ENCODE peak calls at places on chromosome 10, in four cellular contexts. I is IMR-90, F is body of pancreas, J is NB4. N is an unnamed sample.

GRCh38 chr10:20858292-20859124 is 38.6 kb downstream of the NEBL start:
- DNase-seq in I (peak; percentile 22), J (peak; percentile 22), F (no peak), N (peak; percentile 6)

GRCh38 chr10:43250625-43250924 is 16.3 kb downstream of the RASGEF1A start:
- DNase-seq in J (no peak), F (no peak), I (no peak), N (no peak)

GRCh38 chr10:122492955-122493597 is 31.7 kb downstream of the HTRA1 start:
- DNase-seq in I (peak; percentile 56), J (no peak), F (no peak), N (no peak)

GRCh38 chr10:32489158-32489557 is 43.2 kb downstream of the CCDC7 start:
- DNase-seq in I (no peak), F (no peak), J (no peak), N (no peak)

GRCh38 chr10:33377658-33378025 is 43.2 kb upstream of the NRP1 start:
- DNase-seq in F (no peak), I (peak; percentile 48), J (no peak), N (no peak)

GRCh38 chr10:60967854-60968484 is 24.0 kb upstream of the RHOBTB1 start:
- DNase-seq in I (no peak), F (no peak), J (peak; percentile 10), N (no peak)

GRCh38 chr10:101176577-101176976 is 45.5 kb downstream of the TLX1 start:
- DNase-seq in J (no peak), F (no peak), I (no peak), N (no peak)

GRCh38 chr10:58856508-58857240 is 319.8 kb upstream of the PHYHIPL start:
- DNase-seq in F (peak; percentile 51), I (peak; percentile 96), J (no peak), N (no peak)

GRCh38 chr10:43262902-43263466 is 3.9 kb downstream of the RASGEF1A start:
- DNase-seq in F (no peak), J (no peak), I (no peak), N (no peak)

GRCh38 chr10:106941297-106942034 is 223.0 kb downstream of the SORCS1 start:
- DNase-seq in J (no peak), I (no peak), F (peak; percentile 59), N (no peak)

GRCh38 chr10:49605177-49605938 is 4.8 kb upstream of the SLC18A3 start:
- DNase-seq in F (no peak), J (no peak), I (no peak), N (no peak)

DNA sequence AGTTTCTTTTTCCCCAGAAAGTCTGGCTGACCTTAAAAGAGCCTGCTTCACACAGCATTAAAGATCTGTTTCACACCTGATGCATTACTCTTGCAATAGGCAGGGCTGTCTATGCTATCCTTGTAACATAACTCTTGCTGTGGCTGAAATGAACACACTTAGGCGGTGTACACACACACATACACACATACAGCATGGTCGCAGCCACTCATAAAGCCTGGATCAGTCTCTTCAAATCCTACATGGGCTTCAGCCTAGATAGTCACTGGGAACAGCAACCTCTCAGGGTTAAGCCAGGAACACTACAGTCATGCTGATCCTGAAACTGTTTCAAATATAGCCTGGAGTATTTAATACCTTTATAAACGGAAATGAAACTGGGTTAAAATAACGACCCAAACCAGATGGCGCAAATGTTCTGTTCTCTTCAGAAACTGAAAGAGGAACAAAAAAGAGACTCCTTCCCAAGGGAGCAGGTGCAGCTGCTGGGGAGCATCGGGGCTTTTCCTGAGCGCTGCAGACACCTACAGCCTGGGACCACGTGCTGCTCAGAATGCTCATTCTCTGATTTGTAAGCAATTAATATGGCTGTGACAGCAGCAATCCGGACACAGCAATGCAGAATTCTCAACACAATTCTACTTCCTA is 61.0 kb upstream of the SFMBT2 start:
- DNase-seq in F (peak; percentile 13), I (no peak), J (peak; percentile 71), N (no peak)
- TF ChIP-seq POLR2A in F (no peak), I (no peak), J (no peak), N (no peak)

GRCh38 chr10:14775656-14776055 is 959 bp upstream of the FAM107B start:
- DNase-seq in F (no peak), I (no peak), J (no peak), N (no peak)
- TF ChIP-seq POLR2A in F (no peak), I (no peak), J (no peak), N (no peak)

GRCh38 chr10:100122780-100123179 is 41.1 kb upstream of the CPN1 start:
- DNase-seq in F (no peak), I (no peak), J (no peak), N (no peak)
- TF ChIP-seq POLR2A in F (no peak), I (no peak), J (no peak), N (no peak)

GRCh38 chr10:14959221-14960057 is at the start of gene MEIG1:
- DNase-seq in I (peak; percentile 90), F (peak; percentile 92), J (peak; percentile 80), N (peak; percentile 90)
- TF ChIP-seq POLR2A in I (peak; percentile 64), F (peak; percentile 87), J (peak; percentile 45), N (no peak)